ENCODE peak calls at places on chromosomes 13 and 19, in four cellular contexts. W is neural progenitor cell, T is hepatocyte, O is HCT116. V is an unnamed sample.

GRCh38 chr19:45632468-45633196 is 6.6 kb downstream of the EML2 start:
- DNase-seq in W (peak), T (peak), O (peak), V (peak)

GRCh38 chr13:95153647-95154405 is 147.4 kb downstream of the ABCC4 start:
- DNase-seq in T (no peak), W (no peak), O (no peak), V (peak)

GRCh38 chr13:24148414-24149305 is 11.9 kb upstream of the SPATA13 start:
- DNase-seq in T (peak), W (no peak), O (peak), V (peak)

GRCh38 chr13:86476656-86477055 is 677.4 kb upstream of the SLITRK6 start:
- DNase-seq in T (no peak), O (no peak), W (no peak), V (no peak)

GRCh38 chr13:42836930-42837329 is 55.5 kb downstream of the FAM216B start:
- DNase-seq in T (peak), W (peak), O (peak), V (peak)

GRCh38 chr13:25977671-25978070 is 74.1 kb downstream of the SHISA2 start:
- DNase-seq in W (no peak), T (no peak), O (no peak), V (peak)

GRCh38 chr19:57103573-57104277 is 16.1 kb upstream of the USP29 start:
- DNase-seq in T (peak), W (peak), O (peak), V (peak)

GRCh38 chr13:40272776-40273139 is 393.7 kb downstream of the FOXO1 start:
- DNase-seq in O (no peak), T (no peak), W (no peak), V (no peak)

GRCh38 chr13:102651392-102651791 is 43.5 kb downstream of the METTL21C start:
- DNase-seq in T (peak), O (no peak), W (no peak), V (peak)

GRCh38 chr13:80454245-80454644 is 113.3 kb upstream of the SPRY2 start:
- DNase-seq in W (no peak), O (no peak), T (no peak), V (no peak)

GRCh38 chr19:2312819-2313501 is 5.0 kb upstream of the LINGO3 start:
- DNase-seq in W (no peak), O (no peak), T (no peak), V (no peak)

GRCh38 chr13:101523732-101524131 is 71.3 kb downstream of the ITGBL1 start:
- DNase-seq in O (no peak), W (no peak), T (no peak), V (peak)

GRCh38 chr19:38429055-38429810 is 3.2 kb upstream of the RASGRP4 start:
- DNase-seq in T (no peak), O (no peak), W (no peak), V (no peak)

GRCh38 chr19:8826371-8826770 is 5.7 kb downstream of the ZNF558 start:
- DNase-seq in O (no peak), T (no peak), W (no peak), V (no peak)

GRCh38 chr13:33752631-33753030 is 65.3 kb upstream of the RFC3 start:
- DNase-seq in T (no peak), O (no peak), W (no peak), V (no peak)

GRCh38 chr19:2391118-2391725 is 31.2 kb downstream of the TMPRSS9 start:
- DNase-seq in T (peak), W (peak), O (peak), V (peak)

GRCh38 chr19:10888421-10888866 is 17.1 kb downstream of the CARM1 start:
- DNase-seq in T (no peak), O (no peak), W (peak), V (peak)

GRCh38 chr13:51636349-51636890 is 52.2 kb downstream of the WDFY2 start:
- DNase-seq in O (no peak), W (no peak), T (peak), V (no peak)

GRCh38 chr19:40689339-40690049 is 957 bp downstream of the NUMBL start:
- DNase-seq in W (peak), O (no peak), T (no peak), V (peak)

GRCh38 chr19:44228318-44228717 is 16.0 kb downstream of the ZNF227 start:
- DNase-seq in O (no peak), T (no peak), W (no peak), V (no peak)

GRCh38 chr13:90336507-90336906 is 1011.0 kb upstream of the MIR17HG start:
- DNase-seq in O (no peak), T (no peak), W (no peak), V (no peak)

GRCh38 chr13:59996461-59996860 is 167.3 kb downstream of the DIAPH3 start:
- DNase-seq in W (no peak), O (no peak), T (peak), V (no peak)

GRCh38 chr13:66021846-66022245 is 1208.3 kb downstream of the PCDH9 start:
- DNase-seq in T (no peak), O (no peak), W (no peak), V (no peak)

GRCh38 chr13:41520699-41521630 is 63.6 kb downstream of the RGCC start:
- DNase-seq in T (no peak), O (no peak), W (no peak), V (peak)

GRCh38 chr13:110913322-110913721 is 1.5 kb downstream of the ANKRD10 start:
- DNase-seq in T (peak), W (peak), O (no peak), V (no peak)

GRCh38 chr13:22103046-22103445 is 432.2 kb downstream of the FGF9 start:
- DNase-seq in T (no peak), O (no peak), W (no peak), V (no peak)

GRCh38 chr13:91017031-91017668 is 330.3 kb upstream of the MIR17HG start:
- DNase-seq in T (peak), O (peak), W (peak), V (peak)

GRCh38 chr13:23570099-23570926 is at the start of gene TNFRSF19:
- DNase-seq in W (peak), O (no peak), T (peak), V (peak)

GRCh38 chr13:70171151-70171550 is 62.9 kb upstream of the KLHL1 start:
- DNase-seq in W (no peak), T (no peak), O (no peak), V (no peak)

GRCh38 chr19:32421589-32422361 is 16.2 kb downstream of the DPY19L3 start:
- DNase-seq in W (no peak), T (no peak), O (no peak), V (no peak)

GRCh38 chr19:29115181-29115580 is 97.8 kb downstream of the UQCRFS1 start:
- DNase-seq in O (no peak), W (no peak), T (no peak), V (no peak)

GRCh38 chr13:91270031-91270430 is 77.5 kb upstream of the MIR17HG start:
- DNase-seq in T (no peak), O (no peak), W (no peak), V (peak)

GRCh38 chr19:47448360-47448727 is 23.3 kb downstream of the SLC8A2 start:
- DNase-seq in T (no peak), W (no peak), O (no peak), V (no peak)

GRCh38 chr19:47445937-47446402 is 25.7 kb downstream of the SLC8A2 start:
- DNase-seq in T (peak), O (no peak), W (peak), V (peak)

GRCh38 chr19:47446534-47447469 is 24.9 kb downstream of the SLC8A2 start:
- DNase-seq in O (peak), W (peak), T (peak), V (peak)

GRCh38 chr19:47445527-47445926 is 26.2 kb downstream of the SLC8A2 start:
- DNase-seq in T (no peak), O (no peak), W (no peak), V (no peak)

DNA sequence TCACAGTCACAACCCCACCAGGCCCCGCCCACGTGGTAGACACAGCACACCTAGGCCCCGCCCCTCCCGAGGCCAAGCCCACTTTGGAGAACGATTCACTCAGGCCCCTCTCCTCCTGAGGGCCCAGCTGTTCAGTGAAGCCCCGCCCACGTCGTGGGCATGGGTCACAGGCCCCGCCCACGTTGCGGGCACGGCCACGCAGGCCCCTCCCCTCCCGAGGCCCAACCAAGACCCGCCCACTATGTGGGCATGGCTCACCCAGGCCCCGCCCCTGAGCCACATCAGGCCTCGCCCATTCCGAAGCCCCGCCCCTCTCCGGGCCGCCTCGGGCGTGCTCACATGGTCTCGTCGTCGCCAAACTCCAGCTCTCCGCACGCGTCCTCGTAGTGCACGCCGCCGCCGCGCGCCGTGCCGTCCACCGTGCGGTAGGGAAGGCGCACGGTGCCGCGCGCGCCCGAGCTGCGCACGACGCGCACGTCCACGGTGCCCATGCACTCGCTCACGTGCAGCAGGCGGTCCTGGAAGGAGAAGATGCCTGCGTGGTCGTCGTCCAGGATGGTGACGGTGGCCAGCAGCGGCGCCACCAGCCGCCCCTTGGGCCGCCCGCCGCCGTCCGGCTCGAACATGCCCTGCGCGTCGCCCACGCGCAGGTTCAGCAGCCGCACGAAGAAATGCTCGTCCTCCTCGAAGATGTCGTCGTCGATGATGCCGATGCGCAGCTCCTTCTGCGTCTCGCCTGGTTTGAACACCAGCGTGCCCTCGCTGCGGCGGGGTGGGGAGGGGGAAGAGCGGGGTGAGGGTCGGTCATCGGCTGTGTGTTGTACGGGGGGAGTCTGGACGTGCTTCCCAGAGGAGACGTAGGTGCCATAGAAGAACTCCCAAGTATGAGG is 24.0 kb downstream of the SLC8A2 start:
- DNase-seq in W (peak), O (peak), T (peak), V (peak)
- TF ChIP-seq EZH2 in W (peak), O (no peak), T (peak), V (no peak)

GRCh38 chr19:5477451-5478215 is 22.4 kb downstream of the ZNRF4 start:
- DNase-seq in W (no peak), O (no peak), T (no peak), V (no peak)
- TF ChIP-seq EZH2 in W (no peak), O (no peak), T (no peak), V (no peak)

GRCh38 chr13:27789495-27790303 is 2.6 kb upstream of the GSX1 start:
- DNase-seq in W (peak), T (no peak), O (no peak), V (no peak)
- TF ChIP-seq EZH2 in W (peak), T (peak), O (no peak), V (peak)

GRCh38 chr19:18603958-18604819 is 2.4 kb downstream of the CRLF1 start:
- DNase-seq in W (peak), T (no peak), O (no peak), V (no peak)
- TF ChIP-seq EZH2 in W (peak), T (no peak), O (no peak), V (no peak)

DNA sequence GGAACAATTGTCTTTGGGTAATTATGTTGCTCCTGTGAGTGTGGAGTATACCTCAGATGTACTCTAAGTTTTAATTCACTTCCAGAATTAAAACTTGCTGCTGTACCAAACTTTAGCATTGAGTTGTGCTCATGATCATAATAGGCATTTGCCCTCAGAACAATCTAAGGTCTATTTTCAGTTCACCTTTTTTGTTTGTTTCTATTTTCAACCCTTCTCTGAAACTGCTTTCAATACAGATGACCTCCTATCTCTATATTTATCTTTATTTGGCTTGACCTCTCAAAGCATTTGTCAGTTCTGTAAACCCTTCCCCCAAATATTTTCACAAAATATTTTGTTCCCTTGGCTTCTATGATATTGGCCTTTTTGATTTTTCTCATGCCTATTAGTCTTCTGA is 873.0 kb downstream of the OLFM4 start:
- DNase-seq in T (no peak), W (no peak), O (no peak), V (no peak)
- TF ChIP-seq EZH2 in T (no peak), W (no peak), O (no peak), V (no peak)

DNA sequence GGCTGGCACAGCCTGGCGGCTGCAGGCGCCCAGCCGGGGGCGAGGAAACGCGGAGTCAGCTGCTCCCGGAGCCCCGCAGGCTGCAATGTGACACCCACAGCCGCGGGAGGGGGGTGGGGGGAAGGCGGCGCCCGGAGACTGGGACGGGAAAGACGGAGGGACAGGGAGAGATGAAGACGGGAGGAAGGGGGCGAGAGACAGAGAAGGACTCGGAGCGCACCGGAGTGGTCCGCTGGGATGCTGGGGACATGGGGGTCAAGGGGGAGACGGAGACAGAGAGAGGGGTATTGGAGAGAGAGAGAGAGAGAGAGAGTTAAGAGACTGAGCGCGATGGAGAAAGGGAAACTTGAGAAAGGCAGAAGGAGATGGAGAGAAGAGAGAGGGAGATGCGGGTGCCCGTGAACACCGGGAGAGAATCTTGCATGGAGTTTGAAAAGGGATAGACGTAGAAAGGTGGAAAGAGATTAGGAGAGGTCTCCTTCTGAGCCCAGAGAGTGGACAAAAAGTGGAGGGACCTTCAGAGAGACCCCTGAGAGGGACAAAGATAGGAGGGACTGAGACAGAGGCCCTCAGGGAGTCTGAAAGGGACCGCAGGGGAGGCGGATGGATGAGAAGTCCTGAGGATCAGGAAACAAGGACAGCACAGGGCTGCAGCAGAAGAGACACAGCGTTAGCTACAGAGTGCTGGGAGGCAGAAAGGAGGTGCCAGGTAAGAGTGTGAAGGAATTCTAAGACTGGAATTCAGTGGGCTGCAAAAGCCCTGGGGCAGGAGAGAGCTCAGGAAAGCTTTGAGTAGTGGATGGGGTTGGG is 1.0 kb downstream of the SCN1B start:
- DNase-seq in W (peak), O (no peak), T (no peak), V (peak)
- TF ChIP-seq EZH2 in W (no peak), O (no peak), T (no peak), V (no peak)